ENCODE peak calls at places on chromosomes 4 and X, in nine cellular contexts. N, E, P, M, V, C, F, I and H are unnamed samples.

GRCh38 chr4:134624365-134624764 is 422.8 kb upstream of the PABPC4L start:
- DNase-seq in F (no peak), N (no peak), I (no peak), P (no peak), C (no peak), V (no peak), E (no peak), M (no peak), H (no peak)

GRCh38 chr4:44016582-44017421 is 431.8 kb downstream of the KCTD8 start:
- DNase-seq in F (no peak), I (peak; percentile 8), C (no peak), V (no peak), E (peak; percentile 23), M (no peak), N (no peak), P (no peak), H (peak; percentile 3)

GRCh38 chr4:1445716-1446445 is 39.6 kb upstream of the NKX1-1 start:
- DNase-seq in N (no peak), V (no peak), I (no peak), M (no peak), P (no peak), C (no peak), F (no peak), E (no peak), H (no peak)

GRCh38 chr4:148778980-148779675 is 336.9 kb upstream of the NR3C2 start:
- DNase-seq in N (no peak), P (no peak), M (no peak), V (no peak), I (no peak), E (peak; percentile 49), F (no peak), C (no peak), H (no peak)

GRCh38 chr4:76174216-76174615 is 26.0 kb upstream of the NUP54 start:
- DNase-seq in C (no peak), M (no peak), I (no peak), V (no peak), N (no peak), P (no peak), E (no peak), F (no peak), H (no peak)

GRCh38 chr4:168662297-168662985 is 165.6 kb downstream of the PALLD start:
- DNase-seq in V (no peak), I (no peak), E (no peak), N (no peak), C (no peak), M (no peak), P (no peak), F (no peak), H (no peak)

GRCh38 chr4:3630136-3630933 is 98.1 kb upstream of the LRPAP1 start:
- DNase-seq in V (no peak), E (no peak), P (no peak), I (no peak), C (no peak), M (no peak), N (no peak), F (no peak), H (no peak)

GRCh38 chr4:148782284-148782683 is 340.1 kb upstream of the NR3C2 start:
- DNase-seq in M (no peak), E (no peak), F (no peak), I (no peak), C (no peak), P (peak; percentile 31), N (no peak), V (no peak), H (no peak)

GRCh38 chrX:137549073-137549472 is 16.9 kb upstream of the ZIC3 start:
- DNase-seq in C (no peak), F (no peak), V (no peak), N (no peak), I (no peak), E (no peak), M (no peak), P (no peak), H (no peak)

GRCh38 chrX:115598556-115598955 is 37.6 kb downstream of the PLS3 start:
- DNase-seq in M (no peak), F (no peak), I (no peak), N (no peak), V (no peak), E (no peak), C (no peak), P (no peak), H (no peak)

GRCh38 chr4:153497091-153497531 is 31.0 kb downstream of the TMEM131L start:
- DNase-seq in I (no peak), N (no peak), M (no peak), V (no peak), E (peak; percentile 70), C (no peak), P (no peak), F (no peak), H (peak; percentile 49)

GRCh38 chrX:46912673-46913491 is 661 bp downstream of the JADE3 start:
- DNase-seq in E (peak; percentile 14), N (no peak), I (peak; percentile 76), F (no peak), C (no peak), P (peak; percentile 45), V (no peak), M (peak; percentile 43), H (peak; percentile 6)

GRCh38 chr4:110808371-110808878 is 185.5 kb upstream of the PITX2 start:
- DNase-seq in C (no peak), I (no peak), V (no peak), M (no peak), F (no peak), P (no peak), N (no peak), E (peak; percentile 65), H (no peak)

GRCh38 chrX:41677183-41677582 is 11.6 kb upstream of the GPR34 start:
- DNase-seq in E (no peak), N (no peak), I (no peak), M (no peak), C (no peak), F (no peak), P (no peak), V (no peak), H (no peak)

GRCh38 chr4:177511611-177512010 is 69.4 kb upstream of the AGA start:
- DNase-seq in P (peak; percentile 70), M (no peak), I (no peak), V (no peak), E (no peak), C (no peak), N (no peak), F (peak; percentile 27), H (no peak)

GRCh38 chrX:79408623-79409322 is 41.6 kb upstream of the ITM2A start:
- DNase-seq in V (no peak), E (no peak), N (no peak), M (no peak), I (no peak), C (no peak), F (no peak), P (no peak), H (no peak)

GRCh38 chr4:134202136-134202535 is 547 bp upstream of the PABPC4L start:
- DNase-seq in C (no peak), M (no peak), E (no peak), F (no peak), V (no peak), P (no peak), N (no peak), I (no peak), H (no peak)

GRCh38 chrX:67614414-67614813 is 70.6 kb downstream of the AR start:
- DNase-seq in E (peak; percentile 25), F (no peak), M (no peak), V (no peak), P (no peak), I (no peak), N (no peak), C (no peak), H (no peak)

DNA sequence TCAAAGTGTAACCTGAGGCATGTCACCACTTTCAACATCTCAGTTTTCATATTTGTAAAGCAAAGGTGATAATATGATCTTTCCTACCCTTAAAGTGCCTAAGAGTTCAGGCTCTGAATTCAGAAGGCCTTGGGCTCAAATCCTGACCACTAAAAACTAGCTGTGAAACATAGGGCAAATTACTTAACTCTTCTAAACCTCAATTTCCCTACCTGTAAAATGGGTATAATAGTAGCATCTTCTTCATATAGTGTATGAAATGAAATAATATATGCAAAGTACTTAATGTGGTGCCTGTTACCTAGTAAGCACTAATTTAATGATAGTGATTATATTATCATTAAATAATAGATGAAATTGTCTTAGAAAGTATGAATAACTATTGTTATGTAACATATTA is 7.0 kb upstream of the WDR44 start:
- DNase-seq in C (no peak), N (no peak), M (no peak), P (no peak), V (no peak), E (no peak), I (no peak), F (no peak), H (no peak)
- TF ChIP-seq POLR2A in C (no peak), N (no peak), M (no peak), P (no peak), V (no peak), E (no peak), I (no peak), F (no peak), H (no peak)

GRCh38 chr4:77193511-77194236 is 36.7 kb downstream of the CCNG2 start:
- DNase-seq in I (peak; percentile 89), M (peak; percentile 78), E (no peak), N (peak; percentile 90), V (peak; percentile 21), P (peak; percentile 62), C (peak; percentile 41), F (no peak), H (no peak)
- TF ChIP-seq POLR2A in I (peak; percentile 62), M (peak; percentile 54), E (no peak), N (no peak), V (no peak), P (no peak), C (no peak), F (no peak), H (no peak)

DNA sequence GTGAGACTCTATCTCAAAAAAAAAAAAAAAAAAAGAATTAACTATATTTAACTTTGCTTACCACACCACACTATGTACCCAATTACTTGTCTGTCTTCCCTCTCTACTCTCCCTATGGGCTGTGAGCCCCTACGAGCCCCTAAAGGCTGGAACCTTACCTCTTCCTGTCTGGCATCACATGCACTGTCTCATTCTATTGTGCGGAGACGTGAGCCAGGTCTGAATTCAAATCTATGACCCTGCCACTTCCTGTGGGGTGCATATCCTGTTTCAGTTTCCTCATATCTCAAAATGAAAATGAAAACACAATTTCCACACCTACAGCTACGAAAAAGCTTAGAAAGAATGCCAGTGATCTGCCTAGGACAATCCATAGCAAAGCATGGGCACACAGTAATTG is 42.9 kb upstream of the HS3ST1 start:
- DNase-seq in F (no peak), M (no peak), P (no peak), E (no peak), C (peak; percentile 17), V (peak; percentile 11), I (peak; percentile 66), N (no peak), H (no peak)
- TF ChIP-seq POLR2A in F (no peak), M (no peak), P (no peak), E (no peak), C (no peak), V (no peak), I (no peak), N (no peak), H (no peak)

GRCh38 chr4:14111730-14112171 is 484.2 kb upstream of the BOD1L1 start:
- DNase-seq in M (no peak), F (no peak), V (no peak), C (no peak), N (no peak), P (no peak), E (peak; percentile 13), I (peak; percentile 7), H (no peak)

GRCh38 chr4:14115106-14115505 is 487.6 kb upstream of the BOD1L1 start:
- DNase-seq in V (no peak), F (no peak), P (no peak), N (no peak), C (no peak), I (no peak), E (no peak), M (no peak), H (no peak)

GRCh38 chr4:14110407-14110806 is 482.9 kb upstream of the BOD1L1 start:
- DNase-seq in I (no peak), P (no peak), M (no peak), E (peak; percentile 85), C (no peak), F (no peak), N (no peak), V (no peak), H (peak; percentile 5)
- TF ChIP-seq POLR2A in I (no peak), P (no peak), M (no peak), E (no peak), C (no peak), F (no peak), N (no peak), V (no peak), H (no peak)